ENCODE peak calls at places on chromosome 14, in four cellular contexts. One of them, this sample, is unnamed. For H3K4me1 and H3K9me3, the result is how much of the 10 kb centered on the place peaks cover.

GRCh38 chr14:101123639-101124525 is 220.4 kb upstream of the RTL1 start:
- DNase-seq in astrocyte: peak
- DNase-seq in esophagus muscularis mucosa: no peak
- DNase-seq in testis: peak
- DNase-seq in this sample: no peak

GRCh38 chr14:102545461-102546265 is 36.1 kb upstream of the ANKRD9 start:
- DNase-seq in astrocyte: no peak
- DNase-seq in esophagus muscularis mucosa: no peak
- DNase-seq in testis: peak
- DNase-seq in this sample: no peak

GRCh38 chr14:36690301-36691020 is 28.8 kb downstream of the PAX9 start:
- DNase-seq in astrocyte: no peak
- DNase-seq in esophagus muscularis mucosa: no peak
- DNase-seq in testis: no peak
- DNase-seq in this sample: no peak

GRCh38 chr14:33120966-33121365 is 182.3 kb downstream of the NPAS3 start:
- DNase-seq in astrocyte: peak
- DNase-seq in esophagus muscularis mucosa: no peak
- DNase-seq in testis: no peak
- DNase-seq in this sample: no peak

GRCh38 chr14:38972511-38972910 is 130.5 kb downstream of the SEC23A start:
- DNase-seq in astrocyte: no peak
- DNase-seq in esophagus muscularis mucosa: no peak
- DNase-seq in testis: no peak
- DNase-seq in this sample: no peak

GRCh38 chr14:76900406-76901085 is 74.3 kb downstream of the LRRC74A start:
- DNase-seq in astrocyte: no peak
- DNase-seq in esophagus muscularis mucosa: no peak
- DNase-seq in testis: no peak
- DNase-seq in this sample: no peak

GRCh38 chr14:71001742-71002141 is 94.5 kb downstream of the PCNX1 start:
- DNase-seq in astrocyte: no peak
- DNase-seq in esophagus muscularis mucosa: no peak
- DNase-seq in testis: no peak
- DNase-seq in this sample: no peak

GRCh38 chr14:102187044-102187443 is 47.3 kb downstream of the WDR20 start:
- DNase-seq in astrocyte: peak
- DNase-seq in esophagus muscularis mucosa: no peak
- DNase-seq in testis: no peak
- DNase-seq in this sample: no peak

GRCh38 chr14:90382491-90383125 is 14.2 kb upstream of the CALM1 start:
- DNase-seq in astrocyte: peak
- DNase-seq in esophagus muscularis mucosa: peak
- DNase-seq in testis: peak
- DNase-seq in this sample: peak

GRCh38 chr14:35776823-35777222 is 32.3 kb downstream of the RALGAPA1 start:
- DNase-seq in astrocyte: no peak
- DNase-seq in esophagus muscularis mucosa: no peak
- DNase-seq in testis: no peak
- DNase-seq in this sample: no peak

GRCh38 chr14:103522649-103523582 is at the start of gene CKB:
- DNase-seq in astrocyte: no peak
- DNase-seq in esophagus muscularis mucosa: no peak
- DNase-seq in testis: peak
- DNase-seq in this sample: peak

GRCh38 chr14:101721111-101721510 is 40.4 kb upstream of the PPP2R5C start:
- DNase-seq in astrocyte: no peak
- DNase-seq in esophagus muscularis mucosa: peak
- DNase-seq in testis: no peak
- DNase-seq in this sample: no peak

GRCh38 chr14:72986214-72986613 is 40.7 kb downstream of the ZFYVE1 start:
- DNase-seq in astrocyte: no peak
- DNase-seq in esophagus muscularis mucosa: no peak
- DNase-seq in testis: no peak
- DNase-seq in this sample: no peak

GRCh38 chr14:58560208-58560607 is 77.6 kb upstream of the DACT1 start:
- DNase-seq in astrocyte: peak
- DNase-seq in esophagus muscularis mucosa: no peak
- DNase-seq in testis: no peak
- DNase-seq in this sample: peak

GRCh38 chr14:56170028-56170427 is 51.8 kb downstream of the PELI2 start:
- DNase-seq in astrocyte: peak
- DNase-seq in esophagus muscularis mucosa: no peak
- DNase-seq in testis: no peak
- DNase-seq in this sample: peak

GRCh38 chr14:63361790-63362189 is 43.1 kb upstream of the GPHB5 start:
- DNase-seq in astrocyte: no peak
- DNase-seq in esophagus muscularis mucosa: no peak
- DNase-seq in testis: no peak
- DNase-seq in this sample: no peak

GRCh38 chr14:104341532-104342434 is 203.4 kb downstream of the KIF26A start:
- DNase-seq in astrocyte: no peak
- DNase-seq in esophagus muscularis mucosa: no peak
- DNase-seq in testis: peak
- DNase-seq in this sample: peak

GRCh38 chr14:79834856-79835255 is 376.4 kb downstream of the DIO2 start:
- DNase-seq in astrocyte: no peak
- DNase-seq in esophagus muscularis mucosa: no peak
- DNase-seq in testis: no peak
- DNase-seq in this sample: no peak

GRCh38 chr14:67570453-67570852 is 29.6 kb downstream of the PIGH start:
- DNase-seq in astrocyte: no peak
- DNase-seq in esophagus muscularis mucosa: no peak
- DNase-seq in testis: no peak
- DNase-seq in this sample: no peak

GRCh38 chr14:79585845-79586244 is 625.5 kb downstream of the DIO2 start:
- DNase-seq in astrocyte: peak
- DNase-seq in esophagus muscularis mucosa: no peak
- DNase-seq in testis: no peak
- DNase-seq in this sample: peak

GRCh38 chr14:54702014-54702491 is 135.1 kb downstream of the SAMD4A start:
- DNase-seq in astrocyte: no peak
- DNase-seq in esophagus muscularis mucosa: no peak
- DNase-seq in testis: no peak
- DNase-seq in this sample: no peak

GRCh38 chr14:54703724-54704123 is 136.8 kb downstream of the SAMD4A start:
- DNase-seq in astrocyte: no peak
- DNase-seq in esophagus muscularis mucosa: no peak
- DNase-seq in testis: no peak
- DNase-seq in this sample: no peak

GRCh38 chr14:54700717-54701116 is 133.8 kb downstream of the SAMD4A start:
- DNase-seq in astrocyte: no peak
- DNase-seq in esophagus muscularis mucosa: no peak
- DNase-seq in testis: no peak
- DNase-seq in this sample: no peak

GRCh38 chr14:54703082-54703481 is 136.2 kb downstream of the SAMD4A start:
- DNase-seq in astrocyte: no peak
- DNase-seq in esophagus muscularis mucosa: no peak
- DNase-seq in testis: no peak
- DNase-seq in this sample: no peak

GRCh38 chr14:54702492-54702891 is 135.6 kb downstream of the SAMD4A start:
- DNase-seq in astrocyte: no peak
- DNase-seq in esophagus muscularis mucosa: no peak
- DNase-seq in testis: no peak
- DNase-seq in this sample: no peak
- H3K4me1 ChIP-seq in astrocyte: under half
- H3K4me1 ChIP-seq in esophagus muscularis mucosa: under half
- H3K4me1 ChIP-seq in testis: under half
- H3K4me1 ChIP-seq in this sample: under half

GRCh38 chr14:94929354-94929753 is 159.4 kb upstream of the GSC start:
- DNase-seq in astrocyte: no peak
- DNase-seq in esophagus muscularis mucosa: no peak
- DNase-seq in testis: no peak
- DNase-seq in this sample: no peak
- H3K9me3 ChIP-seq in astrocyte: under half
- H3K9me3 ChIP-seq in esophagus muscularis mucosa: under half
- H3K9me3 ChIP-seq in testis: under half
- H3K9me3 ChIP-seq in this sample: under half

GRCh38 chr14:50829472-50830043 is 1.4 kb downstream of the NIN start:
- DNase-seq in astrocyte: no peak
- DNase-seq in esophagus muscularis mucosa: peak
- DNase-seq in testis: no peak
- DNase-seq in this sample: peak
- H3K4me1 ChIP-seq in astrocyte: under half
- H3K4me1 ChIP-seq in esophagus muscularis mucosa: under half
- H3K4me1 ChIP-seq in testis: under half
- H3K4me1 ChIP-seq in this sample: under half

GRCh38 chr14:53375573-53375972 is 222.4 kb upstream of the DDHD1 start:
- DNase-seq in astrocyte: no peak
- DNase-seq in esophagus muscularis mucosa: no peak
- DNase-seq in testis: no peak
- DNase-seq in this sample: no peak
- H3K9me3 ChIP-seq in astrocyte: under half
- H3K9me3 ChIP-seq in esophagus muscularis mucosa: under half
- H3K9me3 ChIP-seq in testis: under half
- H3K9me3 ChIP-seq in this sample: under half

GRCh38 chr14:25615174-25615573 is 565.2 kb upstream of the STXBP6 start:
- DNase-seq in astrocyte: no peak
- DNase-seq in esophagus muscularis mucosa: no peak
- DNase-seq in testis: no peak
- DNase-seq in this sample: no peak
- H3K4me1 ChIP-seq in astrocyte: under half
- H3K4me1 ChIP-seq in esophagus muscularis mucosa: under half
- H3K4me1 ChIP-seq in testis: under half
- H3K4me1 ChIP-seq in this sample: under half

GRCh38 chr14:98733536-98733935 is 538.5 kb downstream of the BCL11B start:
- DNase-seq in astrocyte: no peak
- DNase-seq in esophagus muscularis mucosa: peak
- DNase-seq in testis: no peak
- DNase-seq in this sample: no peak

GRCh38 chr14:98731701-98732100 is 540.3 kb downstream of the BCL11B start:
- DNase-seq in astrocyte: no peak
- DNase-seq in esophagus muscularis mucosa: no peak
- DNase-seq in testis: no peak
- DNase-seq in this sample: no peak

GRCh38 chr14:98728024-98728423 is 544.0 kb downstream of the BCL11B start:
- DNase-seq in astrocyte: no peak
- DNase-seq in esophagus muscularis mucosa: no peak
- DNase-seq in testis: no peak
- DNase-seq in this sample: no peak

GRCh38 chr14:98726585-98727405 is 545.2 kb downstream of the BCL11B start:
- DNase-seq in astrocyte: no peak
- DNase-seq in esophagus muscularis mucosa: no peak
- DNase-seq in testis: no peak
- DNase-seq in this sample: no peak

DNA sequence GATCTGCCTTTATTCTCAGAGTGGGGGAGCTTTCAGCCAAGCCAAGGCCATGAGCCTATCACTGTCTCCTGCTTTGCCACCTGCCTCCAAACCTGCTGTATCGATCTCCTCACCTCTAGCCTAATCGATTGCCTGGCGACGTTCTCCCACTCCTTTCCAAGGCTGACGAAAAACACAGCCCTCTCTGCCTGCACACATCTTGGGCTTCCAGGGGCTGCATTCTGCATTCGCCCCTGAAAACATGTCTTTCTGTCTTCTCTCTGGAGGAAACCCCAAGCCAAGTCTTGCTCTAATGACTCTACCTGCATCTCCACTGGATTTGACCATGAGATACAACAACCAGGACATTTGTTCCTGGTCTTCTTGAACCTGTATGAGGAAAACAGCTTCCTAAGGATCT is 540.7 kb downstream of the BCL11B start:
- DNase-seq in astrocyte: no peak
- DNase-seq in esophagus muscularis mucosa: peak
- DNase-seq in testis: no peak
- DNase-seq in this sample: no peak
- H3K9me3 ChIP-seq in astrocyte: under half
- H3K9me3 ChIP-seq in esophagus muscularis mucosa: under half
- H3K9me3 ChIP-seq in testis: under half
- H3K9me3 ChIP-seq in this sample: under half

GRCh38 chr14:68576031-68576430 is 216.8 kb downstream of the ZFP36L1 start:
- DNase-seq in astrocyte: no peak
- DNase-seq in esophagus muscularis mucosa: no peak
- DNase-seq in testis: no peak
- DNase-seq in this sample: no peak
- H3K4me1 ChIP-seq in astrocyte: under half
- H3K4me1 ChIP-seq in esophagus muscularis mucosa: under half
- H3K4me1 ChIP-seq in testis: under half
- H3K4me1 ChIP-seq in this sample: under half

DNA sequence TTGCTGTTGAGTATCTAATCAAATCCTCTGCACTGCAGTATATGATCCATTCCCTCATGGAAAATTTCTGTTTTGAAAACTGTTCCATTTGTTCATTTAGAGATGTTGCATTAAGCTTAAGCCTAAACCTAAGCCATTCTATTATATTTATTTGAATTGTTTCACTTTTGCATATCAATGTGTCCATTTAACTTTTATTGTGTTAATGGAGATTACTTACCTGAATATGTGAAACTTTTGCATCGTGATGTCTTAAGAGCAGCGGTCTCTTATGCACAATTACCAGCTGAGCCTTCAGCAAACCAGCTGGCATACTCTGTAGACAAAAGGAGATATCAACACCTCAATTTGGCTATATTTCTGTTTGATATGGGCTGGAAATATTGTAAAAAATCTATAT is 922.5 kb upstream of the FBXO33 start:
- DNase-seq in astrocyte: no peak
- DNase-seq in esophagus muscularis mucosa: no peak
- DNase-seq in testis: no peak
- DNase-seq in this sample: no peak
- H3K9me3 ChIP-seq in astrocyte: under half
- H3K9me3 ChIP-seq in esophagus muscularis mucosa: under half
- H3K9me3 ChIP-seq in testis: under half
- H3K9me3 ChIP-seq in this sample: under half

GRCh38 chr14:93105362-93105761 is 10.4 kb downstream of the ITPK1 start:
- DNase-seq in astrocyte: peak
- DNase-seq in esophagus muscularis mucosa: no peak
- DNase-seq in testis: no peak
- DNase-seq in this sample: no peak
- H3K4me1 ChIP-seq in astrocyte: under half
- H3K4me1 ChIP-seq in esophagus muscularis mucosa: half or more
- H3K4me1 ChIP-seq in testis: under half
- H3K4me1 ChIP-seq in this sample: under half

GRCh38 chr14:20167091-20167490 is 23.6 kb upstream of the OR11G2 start:
- DNase-seq in astrocyte: no peak
- DNase-seq in esophagus muscularis mucosa: no peak
- DNase-seq in testis: no peak
- DNase-seq in this sample: no peak
- H3K9me3 ChIP-seq in astrocyte: under half
- H3K9me3 ChIP-seq in esophagus muscularis mucosa: under half
- H3K9me3 ChIP-seq in testis: under half
- H3K9me3 ChIP-seq in this sample: under half

This sample was measured in cardiac muscle cell.